ENCODE peak calls at places on chromosomes 13 and 19, in four cellular contexts. J is H1, C is K562, Y is HepG2. M is an unnamed sample.
A peak's percentile ranks its signal among the peaks of the same experiment; 100 is the strongest.

GRCh38 chr13:72599148-72599743 is 128.2 kb downstream of the MZT1 start:
- DNase-seq in J (no peak), C (no peak), Y (no peak), M (no peak)

GRCh38 chr13:24273926-24274325 is 35.5 kb upstream of the C1QTNF9 start:
- DNase-seq in J (no peak), C (no peak), Y (no peak), M (no peak)

GRCh38 chr13:95378603-95379002 is 77.4 kb upstream of the ABCC4 start:
- DNase-seq in J (no peak), C (no peak), Y (no peak), M (no peak)

GRCh38 chr19:31279436-31279765 is 69.8 kb downstream of the TSHZ3 start:
- DNase-seq in J (no peak), C (no peak), Y (no peak), M (no peak)

GRCh38 chr19:2175742-2176141 is 12.0 kb downstream of the DOT1L start:
- DNase-seq in J (no peak), C (no peak), Y (no peak), M (no peak)

GRCh38 chr19:12669272-12670158 is 2.9 kb downstream of the WDR83 start:
- DNase-seq in J (no peak), C (peak; percentile 89), Y (peak; percentile 67), M (peak; percentile 82)

GRCh38 chr13:27396252-27396846 is 28.1 kb upstream of the GTF3A start:
- DNase-seq in J (no peak), C (no peak), Y (peak; percentile 95), M (no peak)

GRCh38 chr13:99355267-99356215 is 48.3 kb upstream of the GPR183 start:
- DNase-seq in J (no peak), C (no peak), Y (no peak), M (no peak)

GRCh38 chr19:20078696-20079095 is 896 bp downstream of the ZNF90 start:
- DNase-seq in J (no peak), C (no peak), Y (no peak), M (no peak)

GRCh38 chr13:46577656-46578589 is 25.0 kb downstream of the LRCH1 start:
- DNase-seq in J (no peak), C (no peak), Y (no peak), M (no peak)

GRCh38 chr19:29622191-29623070 is 16.3 kb downstream of the POP4 start:
- DNase-seq in J (no peak), C (no peak), Y (no peak), M (no peak)

GRCh38 chr13:53311561-53311960 is 282.9 kb downstream of the OLFM4 start:
- DNase-seq in J (no peak), C (no peak), Y (no peak), M (no peak)

GRCh38 chr19:7534531-7534980 is 961 bp upstream of the PNPLA6 start:
- DNase-seq in J (peak; percentile 47), C (peak; percentile 57), Y (peak; percentile 70), M (no peak)

GRCh38 chr19:58477871-58478270 is 1.7 kb downstream of the ZNF446 start:
- DNase-seq in J (no peak), C (no peak), Y (no peak), M (no peak)

DNA sequence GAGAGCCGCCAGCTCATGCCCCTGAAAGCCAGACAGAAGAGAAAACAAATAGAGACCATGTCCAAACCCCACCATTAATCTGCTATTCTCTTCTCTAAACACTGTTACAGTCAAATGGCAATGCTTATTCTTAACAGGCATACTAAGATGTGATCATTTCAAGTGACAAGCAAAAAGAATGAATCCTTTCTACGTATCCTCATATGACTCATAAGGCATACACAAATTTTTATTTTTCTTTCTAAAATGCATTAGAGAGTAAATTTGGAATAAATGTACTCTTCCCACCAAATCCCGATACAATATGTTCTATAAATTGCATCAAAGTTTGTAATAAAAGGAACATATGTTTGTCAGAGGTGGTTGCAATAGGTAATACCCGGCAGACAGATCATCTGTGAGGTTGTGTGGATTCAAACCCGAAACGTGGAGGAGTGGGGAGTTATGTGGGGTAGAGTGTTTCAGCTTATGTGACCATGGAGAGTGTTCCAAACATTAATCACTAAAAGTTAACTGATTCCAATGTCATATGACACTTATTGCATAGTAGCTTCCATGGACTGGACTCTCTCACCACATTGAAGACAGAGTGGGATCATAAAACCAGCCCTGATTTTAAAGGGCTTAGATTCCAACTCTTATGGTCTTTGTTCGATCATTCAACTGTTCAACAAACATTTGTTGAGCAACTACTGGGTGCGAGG is 213.1 kb downstream of the DCLK1 start:
- DNase-seq in J (no peak), C (no peak), Y (no peak), M (no peak)
- TF ChIP-seq FOSL1 in J (no peak), C (no peak), Y (no peak), M (no peak)

GRCh38 chr13:98142427-98143156 is at the start of gene FARP1:
- DNase-seq in J (no peak), C (peak; percentile 25), Y (peak; percentile 62), M (peak; percentile 27)

GRCh38 chr13:98143157-98143553 is 261 bp downstream of the FARP1 start:
- DNase-seq in J (no peak), C (peak; percentile 3), Y (no peak), M (no peak)

GRCh38 chr13:98141938-98142426 is 912 bp upstream of the FARP1 start:
- DNase-seq in J (no peak), C (no peak), Y (no peak), M (no peak)

GRCh38 chr13:98144501-98145350 is 1.8 kb downstream of the FARP1 start:
- DNase-seq in J (no peak), C (no peak), Y (peak; percentile 86), M (peak; percentile 8)

GRCh38 chr13:98143601-98144500 is 957 bp downstream of the FARP1 start:
- DNase-seq in J (no peak), C (no peak), Y (no peak), M (no peak)
- TF ChIP-seq FOSL1 in J (no peak), C (no peak), Y (no peak), M (no peak)

GRCh38 chr19:38425810-38426466 is at the start of gene RASGRP4:
- DNase-seq in J (no peak), C (peak; percentile 81), Y (no peak), M (no peak)
- TF ChIP-seq FOSL1 in J (no peak), C (no peak), Y (no peak), M (no peak)

GRCh38 chr13:112657850-112658445 is 31.9 kb upstream of the ATP11A start:
- DNase-seq in J (no peak), C (no peak), Y (no peak), M (no peak)
- TF ChIP-seq FOSL1 in J (no peak), C (no peak), Y (no peak), M (no peak)

DNA sequence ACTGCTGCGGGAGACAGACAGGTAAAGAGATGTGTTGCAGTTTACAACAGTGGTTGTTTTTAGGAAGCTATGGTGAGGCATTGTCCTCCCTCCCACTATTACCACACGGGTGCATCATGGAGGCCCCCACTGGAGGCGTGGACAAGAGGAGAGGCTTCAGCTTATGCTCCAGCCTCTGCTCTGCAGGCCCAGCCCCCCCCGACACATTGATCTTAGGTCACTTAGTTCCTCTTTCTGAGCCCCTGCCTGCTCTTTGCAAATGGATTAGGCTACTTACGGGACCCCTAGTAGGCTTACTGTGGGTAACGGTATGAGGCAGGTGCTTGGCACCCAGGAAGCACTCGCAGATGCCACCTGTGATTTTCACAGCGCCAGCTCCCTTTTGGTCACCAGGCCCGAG is 123.9 kb downstream of the SLC7A1 start:
- DNase-seq in J (no peak), C (peak; percentile 21), Y (no peak), M (no peak)
- TF ChIP-seq FOSL1 in J (no peak), C (no peak), Y (no peak), M (no peak)

GRCh38 chr19:46748325-46749109 is 2.3 kb upstream of the STRN4 start:
- DNase-seq in J (no peak), C (peak; percentile 83), Y (peak; percentile 54), M (no peak)
- TF ChIP-seq FOSL1 in J (no peak), C (no peak), Y (no peak), M (no peak)